ENCODE peak calls at places on chromosome 15, in nine cellular contexts. K is ascending aorta, I is H9, C is PC-9, J is right atrium auricular region, P is right cardiac atrium, D is adrenal gland, W is neuronal stem cell, F is left ventricle myocardium inferior. U is an unnamed sample. For H3K9me3, the result is how much of the 10 kb centered on the place peaks cover.

GRCh38 chr15:75785771-75786563 is 57.3 kb upstream of the UBE2Q2 start:
- DNase-seq in K (no peak), I (peak), C (no peak), J (no peak), P (no peak), D (peak), W (peak), F (no peak), U (no peak)

GRCh38 chr15:87681054-87681453 is 575.5 kb downstream of the NTRK3 start:
- DNase-seq in K (no peak), I (no peak), C (no peak), J (no peak), P (no peak), D (no peak), W (no peak), F (no peak), U (no peak)

GRCh38 chr15:41465822-41466421 is 27.8 kb upstream of the ITPKA start:
- DNase-seq in K (no peak), I (no peak), C (no peak), J (no peak), P (no peak), D (no peak), W (no peak), F (no peak), U (peak)

GRCh38 chr15:69578792-69579587 is 126.4 kb downstream of the RPLP1 start:
- DNase-seq in K (peak), I (no peak), C (peak), J (no peak), P (no peak), D (peak), W (no peak), F (no peak), U (no peak)

GRCh38 chr15:70509282-70510272 is 253.8 kb downstream of the UACA start:
- DNase-seq in K (no peak), I (no peak), C (peak), J (no peak), P (no peak), D (no peak), W (no peak), F (no peak), U (peak)

GRCh38 chr15:48619446-48619845 is 26.1 kb downstream of the FBN1 start:
- DNase-seq in K (no peak), I (no peak), C (no peak), J (no peak), P (no peak), D (no peak), W (no peak), F (no peak), U (no peak)

GRCh38 chr15:76138436-76138835 is 78.7 kb downstream of the TMEM266 start:
- DNase-seq in K (no peak), I (no peak), C (no peak), J (no peak), P (no peak), D (no peak), W (no peak), F (no peak), U (no peak)

GRCh38 chr15:71844916-71845315 is 34.6 kb downstream of the NR2E3 start:
- DNase-seq in K (no peak), I (no peak), C (no peak), J (no peak), P (no peak), D (no peak), W (no peak), F (no peak), U (no peak)

GRCh38 chr15:87929835-87930234 is 326.7 kb downstream of the NTRK3 start:
- DNase-seq in K (no peak), I (no peak), C (no peak), J (no peak), P (no peak), D (no peak), W (no peak), F (no peak), U (no peak)

GRCh38 chr15:89320200-89320599 is 14.4 kb downstream of the POLG start:
- DNase-seq in K (no peak), I (no peak), C (no peak), J (no peak), P (no peak), D (no peak), W (no peak), F (no peak), U (peak)

GRCh38 chr15:62482715-62483429 is 317.8 kb upstream of the C2CD4B start:
- DNase-seq in K (no peak), I (peak), C (no peak), J (no peak), P (no peak), D (no peak), W (peak), F (no peak), U (peak)

GRCh38 chr15:74337146-74337545 is 30.3 kb downstream of the CYP11A1 start:
- DNase-seq in K (no peak), I (no peak), C (no peak), J (no peak), P (no peak), D (no peak), W (no peak), F (peak), U (no peak)

GRCh38 chr15:38564557-38565286 is at the start of gene RASGRP1:
- DNase-seq in K (no peak), I (peak), C (no peak), J (no peak), P (peak), D (no peak), W (peak), F (peak), U (peak)

GRCh38 chr15:41495736-41496599 is 2.3 kb downstream of the ITPKA start:
- DNase-seq in K (no peak), I (peak), C (no peak), J (no peak), P (peak), D (no peak), W (peak), F (no peak), U (peak)

GRCh38 chr15:63236272-63236671 is 41.1 kb upstream of the APH1B start:
- DNase-seq in K (no peak), I (no peak), C (no peak), J (no peak), P (no peak), D (no peak), W (no peak), F (no peak), U (no peak)

GRCh38 chr15:49902791-49903481 is 216.1 kb downstream of the ATP8B4 start:
- DNase-seq in K (no peak), I (no peak), C (no peak), J (no peak), P (no peak), D (no peak), W (no peak), F (no peak), U (peak)

GRCh38 chr15:74817370-74817737 is 4.7 kb downstream of the LMAN1L start:
- DNase-seq in K (no peak), I (peak), C (peak), J (no peak), P (peak), D (peak), W (no peak), F (peak), U (no peak)

GRCh38 chr15:72785452-72786243 is 2.1 kb upstream of the ADPGK start:
- DNase-seq in K (no peak), I (no peak), C (no peak), J (no peak), P (peak), D (no peak), W (no peak), F (no peak), U (peak)

GRCh38 chr15:93036922-93037321 is 52.1 kb downstream of the RGMA start:
- DNase-seq in K (no peak), I (peak), C (no peak), J (no peak), P (no peak), D (no peak), W (no peak), F (no peak), U (no peak)

GRCh38 chr15:77020348-77021087 is 25.6 kb downstream of the PSTPIP1 start:
- DNase-seq in K (no peak), I (no peak), C (no peak), J (no peak), P (peak), D (no peak), W (no peak), F (no peak), U (peak)

GRCh38 chr15:41919954-41920538 is 26.2 kb upstream of the SPTBN5 start:
- DNase-seq in K (no peak), I (no peak), C (no peak), J (no peak), P (no peak), D (no peak), W (no peak), F (no peak), U (peak)

GRCh38 chr15:63722144-63722543 is 111.6 kb downstream of the HERC1 start:
- DNase-seq in K (no peak), I (no peak), C (no peak), J (no peak), P (no peak), D (no peak), W (no peak), F (no peak), U (no peak)

GRCh38 chr15:28994830-28995180 is 109.0 kb downstream of the APBA2 start:
- DNase-seq in K (no peak), I (no peak), C (no peak), J (no peak), P (no peak), D (no peak), W (no peak), F (no peak), U (no peak)

GRCh38 chr15:85499498-85499897 is 119.1 kb downstream of the AKAP13 start:
- DNase-seq in K (no peak), I (no peak), C (no peak), J (no peak), P (no peak), D (no peak), W (no peak), F (no peak), U (no peak)

GRCh38 chr15:77966540-77967290 is 110.8 kb downstream of the TBC1D2B start:
- DNase-seq in K (no peak), I (no peak), C (no peak), J (peak), P (no peak), D (peak), W (no peak), F (no peak), U (peak)

GRCh38 chr15:34987623-34987981 is 485 bp downstream of the ZNF770 start:
- DNase-seq in K (no peak), I (no peak), C (no peak), J (no peak), P (no peak), D (no peak), W (no peak), F (no peak), U (peak)

GRCh38 chr15:20348291-20348899 is 193.2 kb downstream of the GOLGA6L6 start:
- DNase-seq in K (no peak), I (peak), C (no peak), J (no peak), P (no peak), D (no peak), W (no peak), F (no peak), U (peak)

GRCh38 chr15:20344601-20345400 is 196.8 kb downstream of the GOLGA6L6 start:
- DNase-seq in K (peak), I (peak), C (peak), J (no peak), P (peak), D (peak), W (no peak), F (no peak), U (peak)

GRCh38 chr15:20346082-20346805 is 195.4 kb downstream of the GOLGA6L6 start:
- DNase-seq in K (peak), I (peak), C (peak), J (no peak), P (peak), D (peak), W (no peak), F (no peak), U (peak)

GRCh38 chr15:20341901-20342605 is 199.5 kb downstream of the GOLGA6L6 start:
- DNase-seq in K (peak), I (peak), C (no peak), J (peak), P (peak), D (peak), W (no peak), F (peak), U (peak)

DNA sequence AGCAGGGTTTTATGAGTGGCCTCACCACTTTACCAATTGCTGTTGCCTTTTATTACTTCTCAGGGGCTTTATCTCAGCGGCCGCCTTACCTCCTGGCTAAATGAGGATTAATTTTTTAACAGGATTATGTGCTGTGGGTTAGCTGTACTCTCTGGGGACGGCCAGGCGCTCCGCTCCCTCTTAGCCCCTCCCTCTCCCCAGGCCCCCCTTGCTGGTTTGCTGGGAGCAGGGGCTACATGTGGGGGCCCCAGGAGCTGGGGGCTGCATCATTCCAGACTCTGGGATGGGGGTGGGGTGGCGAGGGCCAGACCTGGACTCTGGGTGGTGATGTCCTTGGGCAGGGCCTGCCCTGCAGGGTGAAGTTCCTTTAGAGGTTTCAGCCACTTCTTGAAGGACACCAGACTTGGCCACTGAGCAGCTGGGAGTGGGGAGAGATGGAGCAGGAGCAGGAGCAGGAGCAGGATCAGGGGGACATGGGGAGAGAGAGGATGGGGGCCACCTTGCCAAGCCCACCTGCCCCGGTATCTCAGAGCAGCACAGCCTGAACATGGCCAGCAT is 196.1 kb downstream of the GOLGA6L6 start:
- DNase-seq in K (no peak), I (peak), C (peak), J (no peak), P (peak), D (peak), W (no peak), F (no peak), U (peak)
- H3K9me3 ChIP-seq in K (under half), I (half or more), C (under half), J (under half), P (under half), D (under half), W (under half), F (under half), U (under half)

GRCh38 chr15:33778911-33779310 is 189.4 kb upstream of the CHRM5 start:
- DNase-seq in K (no peak), I (no peak), C (no peak), J (no peak), P (no peak), D (no peak), W (no peak), F (no peak), U (no peak)
- H3K9me3 ChIP-seq in K (under half), I (under half), C (under half), J (under half), P (under half), D (under half), W (under half), F (under half), U (under half)

GRCh38 chr15:59537384-59537783 is 74.2 kb upstream of the GCNT3 start:
- DNase-seq in K (no peak), I (no peak), C (no peak), J (no peak), P (no peak), D (no peak), W (no peak), F (no peak), U (no peak)
- H3K9me3 ChIP-seq in K (under half), I (under half), C (under half), J (under half), P (under half), D (under half), W (under half), F (under half), U (under half)

GRCh38 chr15:24659622-24660021 is 16.0 kb upstream of the NPAP1 start:
- DNase-seq in K (no peak), I (no peak), C (no peak), J (no peak), P (no peak), D (no peak), W (no peak), F (no peak), U (no peak)
- H3K9me3 ChIP-seq in K (under half), I (under half), C (under half), J (under half), P (under half), D (under half), W (under half), F (under half), U (under half)

GRCh38 chr15:99944131-99944530 is 210.9 kb upstream of the LYSMD4 start:
- DNase-seq in K (no peak), I (no peak), C (no peak), J (no peak), P (no peak), D (no peak), W (no peak), F (no peak), U (no peak)

DNA sequence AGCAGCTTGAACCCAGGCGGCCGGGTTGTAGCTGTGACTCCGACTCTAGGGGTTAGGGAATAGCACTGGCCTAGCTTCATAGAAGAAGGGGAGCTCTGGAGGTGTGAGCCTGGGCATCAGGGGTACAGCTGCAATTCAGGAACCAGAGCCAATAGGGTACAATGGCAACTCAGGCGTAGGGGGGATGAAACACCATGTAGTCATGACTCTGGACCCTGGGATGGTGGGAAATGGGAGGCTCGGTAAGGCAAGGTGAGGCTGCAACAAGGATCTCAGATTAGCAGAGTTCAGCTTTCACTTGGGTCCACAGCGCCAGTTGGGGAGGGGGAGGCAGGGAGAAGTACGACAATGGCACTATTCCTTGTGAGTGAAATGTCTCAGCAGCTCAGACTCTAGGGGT is 210.2 kb upstream of the LYSMD4 start:
- DNase-seq in K (no peak), I (no peak), C (no peak), J (peak), P (no peak), D (no peak), W (no peak), F (no peak), U (no peak)
- H3K9me3 ChIP-seq in K (under half), I (under half), C (under half), J (under half), P (under half), D (under half), W (under half), F (half or more), U (under half)

DNA sequence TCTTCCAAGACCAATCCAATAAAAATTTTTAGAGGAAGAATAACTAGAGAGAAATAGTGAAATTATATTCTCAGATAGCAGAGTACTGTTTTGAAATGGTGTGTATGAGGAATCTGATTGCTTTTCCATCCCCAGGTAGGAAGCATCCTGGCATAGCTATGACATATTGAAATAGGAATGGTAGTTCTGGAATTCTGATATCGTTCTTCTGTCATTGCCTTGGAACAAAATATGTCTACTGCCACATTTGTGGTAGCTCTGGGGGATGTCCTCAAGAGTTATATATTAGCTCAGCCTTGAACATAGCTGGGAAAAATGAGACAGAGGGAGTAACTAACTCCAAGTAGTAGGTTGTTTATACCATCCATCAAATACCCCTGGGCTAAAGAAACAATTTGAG is 950.7 kb downstream of the MCTP2 start:
- DNase-seq in K (no peak), I (no peak), C (no peak), J (no peak), P (no peak), D (no peak), W (no peak), F (no peak), U (no peak)
- H3K9me3 ChIP-seq in K (under half), I (under half), C (under half), J (under half), P (under half), D (under half), W (under half), F (under half), U (under half)